ENCODE peak calls at places on chromosomes 5 and 9, in four cellular contexts. V is activated T-cell treated with anti-CD3 and anti-CD28 coated beads, Interleukin-2, amount 50 U/mL, for 72 hours; Y is kidney glomerular epithelial cell; G is OCI-M1. B is an unnamed sample.
A peak's percentile ranks its signal among the peaks of the same experiment; 100 is the strongest.

GRCh38 chr5:5380298-5380697 is 42.2 kb upstream of the ICE1 start:
- DNase-seq in V (no peak), Y (no peak), G (no peak), B (no peak)

GRCh38 chr9:76756273-76756650 is 8.0 kb upstream of the PCA3 start:
- DNase-seq in G (peak; percentile 61), V (no peak), Y (no peak), B (peak; percentile 50)

GRCh38 chr5:138900281-138900965 is 25.3 kb upstream of the LRRTM2 start:
- DNase-seq in G (no peak), V (peak; percentile 27), Y (no peak), B (peak; percentile 41)

GRCh38 chr9:88501086-88501485 is 33.9 kb upstream of the NXNL2 start:
- DNase-seq in Y (no peak), G (no peak), V (no peak), B (no peak)

GRCh38 chr9:120946259-120946658 is 19.7 kb upstream of the TRAF1 start:
- DNase-seq in V (no peak), G (peak; percentile 20), Y (no peak), B (no peak)

GRCh38 chr9:96441798-96442445 is 8.0 kb upstream of the HABP4 start:
- DNase-seq in V (peak; percentile 53), Y (no peak), G (peak; percentile 73), B (peak; percentile 35)

GRCh38 chr9:93649610-93650261 is 73.4 kb downstream of the PHF2 start:
- DNase-seq in G (no peak), Y (no peak), V (no peak), B (no peak)

GRCh38 chr5:132790201-132790870 is 13.3 kb upstream of the SEPTIN8 start:
- DNase-seq in V (no peak), Y (no peak), G (peak; percentile 17), B (peak; percentile 65)

GRCh38 chr5:122611401-122611800 is 163.5 kb upstream of the SNX2 start:
- DNase-seq in Y (peak; percentile 53), V (no peak), G (no peak), B (peak; percentile 83)

GRCh38 chr5:67673618-67674017 is 477.0 kb upstream of the CD180 start:
- DNase-seq in Y (no peak), V (no peak), G (no peak), B (no peak)

GRCh38 chr9:15512889-15513288 is 2.1 kb upstream of the PSIP1 start:
- DNase-seq in G (no peak), V (no peak), Y (no peak), B (no peak)

GRCh38 chr9:129523953-129524847 is 96.7 kb downstream of the C9orf50 start:
- DNase-seq in G (no peak), V (no peak), Y (no peak), B (no peak)

GRCh38 chr9:17134843-17135577 is at the start of gene CNTLN:
- DNase-seq in V (peak; percentile 44), G (peak; percentile 91), Y (peak; percentile 63), B (peak; percentile 70)

GRCh38 chr5:176481659-176482213 is 33.6 kb downstream of the FAF2 start:
- DNase-seq in G (no peak), V (no peak), Y (no peak), B (no peak)

GRCh38 chr5:123035950-123036390 is 555 bp downstream of the PPIC start:
- DNase-seq in Y (peak; percentile 39), V (no peak), G (peak; percentile 2), B (peak; percentile 28)

GRCh38 chr5:33611882-33612281 is 171.1 kb downstream of the TARS1 start:
- DNase-seq in Y (no peak), G (no peak), V (no peak), B (no peak)

GRCh38 chr9:36576866-36577265 is 4.2 kb downstream of the MELK start:
- DNase-seq in G (no peak), Y (no peak), V (no peak), B (no peak)

GRCh38 chr5:66840527-66841013 is 244.4 kb downstream of the MAST4 start:
- DNase-seq in V (peak; percentile 55), G (peak; percentile 60), Y (no peak), B (peak; percentile 90)

GRCh38 chr9:36486933-36487481 is 85.7 kb upstream of the MELK start:
- DNase-seq in Y (no peak), V (peak; percentile 61), G (peak; percentile 80), B (no peak)

GRCh38 chr5:137398751-137399150 is 100.4 kb downstream of the SPOCK1 start:
- DNase-seq in Y (no peak), G (no peak), V (no peak), B (no peak)

GRCh38 chr9:87853289-87853688 is 29.4 kb upstream of the SPATA31E1 start:
- DNase-seq in Y (no peak), V (no peak), G (no peak), B (no peak)

GRCh38 chr5:180590543-180591248 is 603 bp downstream of the SCGB3A1 start:
- DNase-seq in G (no peak), V (no peak), Y (no peak), B (no peak)

GRCh38 chr9:107612136-107612535 is 122.6 kb upstream of the KLF4 start:
- DNase-seq in V (no peak), Y (no peak), G (peak; percentile 43), B (no peak)

GRCh38 chr9:2177121-2177520 is 162.0 kb downstream of the SMARCA2 start:
- DNase-seq in Y (no peak), G (no peak), V (no peak), B (no peak)